ENCODE peak calls at places on chromosomes 12 and 14, in nine cellular contexts. One of them, this sample, is unnamed.

GRCh38 chr12:78028426-78028825 is 197.7 kb downstream of the NAV3 start:
- DNase-seq in endothelial cell of umbilical vein: no peak
- DNase-seq in epithelial cell of proximal tubule: no peak
- DNase-seq in H1: no peak
- DNase-seq in astrocyte of the cerebellum: no peak
- DNase-seq in mucosa of descending colon: no peak
- DNase-seq in fibroblast of lung: no peak
- DNase-seq in A549: no peak
- DNase-seq in dorsolateral prefrontal cortex: no peak
- DNase-seq in this sample: no peak

GRCh38 chr12:81327458-81327857 is 249.6 kb downstream of the ACSS3 start:
- DNase-seq in endothelial cell of umbilical vein: no peak
- DNase-seq in epithelial cell of proximal tubule: no peak
- DNase-seq in H1: no peak
- DNase-seq in astrocyte of the cerebellum: no peak
- DNase-seq in mucosa of descending colon: no peak
- DNase-seq in fibroblast of lung: no peak
- DNase-seq in A549: no peak
- DNase-seq in dorsolateral prefrontal cortex: no peak
- DNase-seq in this sample: no peak

GRCh38 chr14:68983210-68983609 is 4.1 kb upstream of the ACTN1 start:
- DNase-seq in endothelial cell of umbilical vein: no peak
- DNase-seq in epithelial cell of proximal tubule: no peak
- DNase-seq in H1: no peak
- DNase-seq in astrocyte of the cerebellum: no peak
- DNase-seq in mucosa of descending colon: no peak
- DNase-seq in fibroblast of lung: no peak
- DNase-seq in A549: no peak
- DNase-seq in dorsolateral prefrontal cortex: no peak
- DNase-seq in this sample: no peak

GRCh38 chr14:24274101-24274543 is 2.7 kb upstream of the RABGGTA start:
- DNase-seq in endothelial cell of umbilical vein: no peak
- DNase-seq in epithelial cell of proximal tubule: no peak
- DNase-seq in H1: no peak
- DNase-seq in astrocyte of the cerebellum: no peak
- DNase-seq in mucosa of descending colon: no peak
- DNase-seq in fibroblast of lung: peak
- DNase-seq in A549: no peak
- DNase-seq in dorsolateral prefrontal cortex: no peak
- DNase-seq in this sample: peak

GRCh38 chr14:76762617-76763361 is 1.5 kb downstream of the VASH1 start:
- DNase-seq in endothelial cell of umbilical vein: no peak
- DNase-seq in epithelial cell of proximal tubule: no peak
- DNase-seq in H1: no peak
- DNase-seq in astrocyte of the cerebellum: no peak
- DNase-seq in mucosa of descending colon: peak
- DNase-seq in fibroblast of lung: no peak
- DNase-seq in A549: no peak
- DNase-seq in dorsolateral prefrontal cortex: no peak
- DNase-seq in this sample: no peak

GRCh38 chr12:114835031-114835430 is 151.1 kb upstream of the TBX3 start:
- DNase-seq in endothelial cell of umbilical vein: no peak
- DNase-seq in epithelial cell of proximal tubule: no peak
- DNase-seq in H1: no peak
- DNase-seq in astrocyte of the cerebellum: peak
- DNase-seq in mucosa of descending colon: no peak
- DNase-seq in fibroblast of lung: peak
- DNase-seq in A549: no peak
- DNase-seq in dorsolateral prefrontal cortex: no peak
- DNase-seq in this sample: no peak

GRCh38 chr12:108816652-108817335 is 40.6 kb downstream of the SSH1 start:
- DNase-seq in endothelial cell of umbilical vein: no peak
- DNase-seq in epithelial cell of proximal tubule: no peak
- DNase-seq in H1: no peak
- DNase-seq in astrocyte of the cerebellum: no peak
- DNase-seq in mucosa of descending colon: peak
- DNase-seq in fibroblast of lung: no peak
- DNase-seq in A549: no peak
- DNase-seq in dorsolateral prefrontal cortex: no peak
- DNase-seq in this sample: no peak

GRCh38 chr12:67222302-67222701 is 46.9 kb upstream of the CAND1 start:
- DNase-seq in endothelial cell of umbilical vein: no peak
- DNase-seq in epithelial cell of proximal tubule: no peak
- DNase-seq in H1: no peak
- DNase-seq in astrocyte of the cerebellum: peak
- DNase-seq in mucosa of descending colon: no peak
- DNase-seq in fibroblast of lung: peak
- DNase-seq in A549: peak
- DNase-seq in dorsolateral prefrontal cortex: no peak
- DNase-seq in this sample: no peak

GRCh38 chr12:106918746-106919145 is 37.0 kb upstream of the TMEM263 start:
- DNase-seq in endothelial cell of umbilical vein: peak
- DNase-seq in epithelial cell of proximal tubule: no peak
- DNase-seq in H1: peak
- DNase-seq in astrocyte of the cerebellum: peak
- DNase-seq in mucosa of descending colon: no peak
- DNase-seq in fibroblast of lung: no peak
- DNase-seq in A549: peak
- DNase-seq in dorsolateral prefrontal cortex: no peak
- DNase-seq in this sample: no peak

GRCh38 chr12:47021298-47021697 is 58.1 kb upstream of the PCED1B start:
- DNase-seq in endothelial cell of umbilical vein: peak
- DNase-seq in epithelial cell of proximal tubule: no peak
- DNase-seq in H1: no peak
- DNase-seq in astrocyte of the cerebellum: peak
- DNase-seq in mucosa of descending colon: no peak
- DNase-seq in fibroblast of lung: peak
- DNase-seq in A549: peak
- DNase-seq in dorsolateral prefrontal cortex: no peak
- DNase-seq in this sample: no peak

GRCh38 chr12:38875571-38876228 is 29.7 kb downstream of the CPNE8 start:
- DNase-seq in endothelial cell of umbilical vein: peak
- DNase-seq in epithelial cell of proximal tubule: no peak
- DNase-seq in H1: no peak
- DNase-seq in astrocyte of the cerebellum: no peak
- DNase-seq in mucosa of descending colon: no peak
- DNase-seq in fibroblast of lung: peak
- DNase-seq in A549: no peak
- DNase-seq in dorsolateral prefrontal cortex: no peak
- DNase-seq in this sample: no peak

GRCh38 chr12:85872497-85873091 is 1.5 kb upstream of the NTS start:
- DNase-seq in endothelial cell of umbilical vein: peak
- DNase-seq in epithelial cell of proximal tubule: peak
- DNase-seq in H1: no peak
- DNase-seq in astrocyte of the cerebellum: peak
- DNase-seq in mucosa of descending colon: no peak
- DNase-seq in fibroblast of lung: peak
- DNase-seq in A549: peak
- DNase-seq in dorsolateral prefrontal cortex: no peak
- DNase-seq in this sample: peak

GRCh38 chr12:129002447-129002846 is 149.2 kb downstream of the GLT1D1 start:
- DNase-seq in endothelial cell of umbilical vein: no peak
- DNase-seq in epithelial cell of proximal tubule: no peak
- DNase-seq in H1: no peak
- DNase-seq in astrocyte of the cerebellum: no peak
- DNase-seq in mucosa of descending colon: no peak
- DNase-seq in fibroblast of lung: no peak
- DNase-seq in A549: no peak
- DNase-seq in dorsolateral prefrontal cortex: no peak
- DNase-seq in this sample: no peak
- TF ChIP-seq CTCF in endothelial cell of umbilical vein: no peak
- TF ChIP-seq CTCF in epithelial cell of proximal tubule: no peak
- TF ChIP-seq CTCF in H1: no peak
- TF ChIP-seq CTCF in astrocyte of the cerebellum: no peak
- TF ChIP-seq CTCF in mucosa of descending colon: no peak
- TF ChIP-seq CTCF in fibroblast of lung: no peak
- TF ChIP-seq CTCF in A549: no peak
- TF ChIP-seq CTCF in dorsolateral prefrontal cortex: no peak
- TF ChIP-seq CTCF in this sample: no peak

GRCh38 chr12:50686406-50686805 is 77.5 kb upstream of the ATF1 start:
- DNase-seq in endothelial cell of umbilical vein: no peak
- DNase-seq in epithelial cell of proximal tubule: no peak
- DNase-seq in H1: no peak
- DNase-seq in astrocyte of the cerebellum: no peak
- DNase-seq in mucosa of descending colon: no peak
- DNase-seq in fibroblast of lung: no peak
- DNase-seq in A549: no peak
- DNase-seq in dorsolateral prefrontal cortex: no peak
- DNase-seq in this sample: no peak

GRCh38 chr12:50686976-50687375 is 76.9 kb upstream of the ATF1 start:
- DNase-seq in endothelial cell of umbilical vein: no peak
- DNase-seq in epithelial cell of proximal tubule: no peak
- DNase-seq in H1: no peak
- DNase-seq in astrocyte of the cerebellum: no peak
- DNase-seq in mucosa of descending colon: no peak
- DNase-seq in fibroblast of lung: no peak
- DNase-seq in A549: no peak
- DNase-seq in dorsolateral prefrontal cortex: no peak
- DNase-seq in this sample: peak

GRCh38 chr12:50685641-50686040 is 78.3 kb upstream of the ATF1 start:
- DNase-seq in endothelial cell of umbilical vein: no peak
- DNase-seq in epithelial cell of proximal tubule: no peak
- DNase-seq in H1: no peak
- DNase-seq in astrocyte of the cerebellum: no peak
- DNase-seq in mucosa of descending colon: no peak
- DNase-seq in fibroblast of lung: no peak
- DNase-seq in A549: no peak
- DNase-seq in dorsolateral prefrontal cortex: no peak
- DNase-seq in this sample: no peak

GRCh38 chr12:50690923-50691322 is 73.0 kb upstream of the ATF1 start:
- DNase-seq in endothelial cell of umbilical vein: no peak
- DNase-seq in epithelial cell of proximal tubule: peak
- DNase-seq in H1: no peak
- DNase-seq in astrocyte of the cerebellum: no peak
- DNase-seq in mucosa of descending colon: no peak
- DNase-seq in fibroblast of lung: peak
- DNase-seq in A549: no peak
- DNase-seq in dorsolateral prefrontal cortex: peak
- DNase-seq in this sample: peak

GRCh38 chr12:50689437-50689836 is 74.5 kb upstream of the ATF1 start:
- DNase-seq in endothelial cell of umbilical vein: no peak
- DNase-seq in epithelial cell of proximal tubule: no peak
- DNase-seq in H1: no peak
- DNase-seq in astrocyte of the cerebellum: no peak
- DNase-seq in mucosa of descending colon: no peak
- DNase-seq in fibroblast of lung: no peak
- DNase-seq in A549: no peak
- DNase-seq in dorsolateral prefrontal cortex: no peak
- DNase-seq in this sample: peak
- H3K4me3 ChIP-seq in endothelial cell of umbilical vein: no peak
- H3K4me3 ChIP-seq in epithelial cell of proximal tubule: no peak
- H3K4me3 ChIP-seq in H1: no peak
- H3K4me3 ChIP-seq in astrocyte of the cerebellum: no peak
- H3K4me3 ChIP-seq in mucosa of descending colon: no peak
- H3K4me3 ChIP-seq in fibroblast of lung: no peak
- H3K4me3 ChIP-seq in A549: no peak
- H3K4me3 ChIP-seq in dorsolateral prefrontal cortex: no peak
- H3K4me3 ChIP-seq in this sample: no peak

GRCh38 chr12:117497407-117497806 is 136.0 kb upstream of the NOS1 start:
- DNase-seq in endothelial cell of umbilical vein: no peak
- DNase-seq in epithelial cell of proximal tubule: no peak
- DNase-seq in H1: no peak
- DNase-seq in astrocyte of the cerebellum: no peak
- DNase-seq in mucosa of descending colon: no peak
- DNase-seq in fibroblast of lung: no peak
- DNase-seq in A549: no peak
- DNase-seq in dorsolateral prefrontal cortex: no peak
- DNase-seq in this sample: no peak

GRCh38 chr12:117501066-117501465 is 139.6 kb upstream of the NOS1 start:
- DNase-seq in endothelial cell of umbilical vein: no peak
- DNase-seq in epithelial cell of proximal tubule: no peak
- DNase-seq in H1: no peak
- DNase-seq in astrocyte of the cerebellum: no peak
- DNase-seq in mucosa of descending colon: no peak
- DNase-seq in fibroblast of lung: no peak
- DNase-seq in A549: no peak
- DNase-seq in dorsolateral prefrontal cortex: no peak
- DNase-seq in this sample: no peak

GRCh38 chr12:117499759-117500485 is 138.5 kb upstream of the NOS1 start:
- DNase-seq in endothelial cell of umbilical vein: peak
- DNase-seq in epithelial cell of proximal tubule: no peak
- DNase-seq in H1: no peak
- DNase-seq in astrocyte of the cerebellum: no peak
- DNase-seq in mucosa of descending colon: no peak
- DNase-seq in fibroblast of lung: no peak
- DNase-seq in A549: peak
- DNase-seq in dorsolateral prefrontal cortex: no peak
- DNase-seq in this sample: no peak

GRCh38 chr12:117498880-117499279 is 137.5 kb upstream of the NOS1 start:
- DNase-seq in endothelial cell of umbilical vein: no peak
- DNase-seq in epithelial cell of proximal tubule: no peak
- DNase-seq in H1: no peak
- DNase-seq in astrocyte of the cerebellum: no peak
- DNase-seq in mucosa of descending colon: no peak
- DNase-seq in fibroblast of lung: no peak
- DNase-seq in A549: no peak
- DNase-seq in dorsolateral prefrontal cortex: no peak
- DNase-seq in this sample: no peak

GRCh38 chr12:117498256-117498655 is 136.8 kb upstream of the NOS1 start:
- DNase-seq in endothelial cell of umbilical vein: no peak
- DNase-seq in epithelial cell of proximal tubule: no peak
- DNase-seq in H1: no peak
- DNase-seq in astrocyte of the cerebellum: no peak
- DNase-seq in mucosa of descending colon: no peak
- DNase-seq in fibroblast of lung: no peak
- DNase-seq in A549: no peak
- DNase-seq in dorsolateral prefrontal cortex: no peak
- DNase-seq in this sample: no peak
- TF ChIP-seq CTCF in endothelial cell of umbilical vein: no peak
- TF ChIP-seq CTCF in epithelial cell of proximal tubule: no peak
- TF ChIP-seq CTCF in H1: no peak
- TF ChIP-seq CTCF in astrocyte of the cerebellum: no peak
- TF ChIP-seq CTCF in mucosa of descending colon: no peak
- TF ChIP-seq CTCF in fibroblast of lung: no peak
- TF ChIP-seq CTCF in A549: no peak
- TF ChIP-seq CTCF in dorsolateral prefrontal cortex: no peak
- TF ChIP-seq CTCF in this sample: no peak

DNA sequence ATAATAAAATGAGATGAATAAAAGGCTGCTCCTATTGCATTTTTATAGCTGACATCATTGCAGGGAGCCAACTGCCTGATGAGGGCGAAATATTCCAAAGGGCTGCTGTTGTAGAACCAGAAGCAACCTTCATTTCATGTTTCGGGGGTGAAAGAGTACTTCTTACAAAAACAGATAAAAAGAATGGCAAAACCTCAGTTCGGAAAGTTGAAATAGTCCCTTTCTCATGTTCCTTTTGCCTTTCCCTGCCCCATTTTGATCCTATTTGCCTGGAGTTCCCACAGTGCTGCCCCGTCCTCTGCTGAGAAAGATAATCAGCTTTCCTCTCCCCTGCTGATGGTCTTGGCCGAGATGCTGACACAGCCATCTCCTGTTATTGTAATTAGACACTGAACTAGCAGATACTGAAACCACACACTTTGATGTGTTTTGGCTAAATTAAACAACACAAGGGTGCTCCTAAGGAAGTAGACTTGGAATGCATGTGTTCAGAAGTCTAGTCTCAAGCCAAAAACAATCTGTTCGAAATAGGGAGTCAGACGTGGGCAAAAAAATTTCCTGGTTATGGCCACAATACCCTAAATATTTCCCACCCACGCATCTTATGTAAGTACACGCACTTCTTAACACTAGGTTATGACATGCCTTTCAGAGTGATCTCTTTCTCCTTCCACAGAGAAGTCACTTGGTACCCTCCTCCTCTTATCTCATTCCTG is 117.2 kb downstream of the PPM1H start:
- DNase-seq in endothelial cell of umbilical vein: peak
- DNase-seq in epithelial cell of proximal tubule: no peak
- DNase-seq in H1: no peak
- DNase-seq in astrocyte of the cerebellum: peak
- DNase-seq in mucosa of descending colon: no peak
- DNase-seq in fibroblast of lung: peak
- DNase-seq in A549: no peak
- DNase-seq in dorsolateral prefrontal cortex: no peak
- DNase-seq in this sample: no peak
- H3K4me3 ChIP-seq in endothelial cell of umbilical vein: no peak
- H3K4me3 ChIP-seq in epithelial cell of proximal tubule: no peak
- H3K4me3 ChIP-seq in H1: no peak
- H3K4me3 ChIP-seq in astrocyte of the cerebellum: peak
- H3K4me3 ChIP-seq in mucosa of descending colon: no peak
- H3K4me3 ChIP-seq in fibroblast of lung: peak
- H3K4me3 ChIP-seq in A549: no peak
- H3K4me3 ChIP-seq in dorsolateral prefrontal cortex: peak
- H3K4me3 ChIP-seq in this sample: no peak